ENCODE peak calls at places on chromosomes 1 and 21, in nine cellular contexts. G is sigmoid colon, B is AG09319, W is cardiac fibroblast, D is brain microvascular endothelial cell, M is esophagus squamous epithelium, E is glutamatergic neuron, J is heart right ventricle, T is cardiac muscle cell. F is an unnamed sample.

GRCh38 chr1:14553711-14554110 is 44.8 kb upstream of the KAZN start:
- DNase-seq in M (no peak), W (no peak), B (no peak), G (no peak), D (no peak), E (no peak), T (peak; percentile 62), J (no peak), F (no peak)

GRCh38 chr21:44496196-44496899 is 41.0 kb downstream of the LRRC3 start:
- DNase-seq in B (no peak), J (no peak), M (no peak), T (no peak), G (no peak), D (no peak), E (no peak), W (no peak), F (no peak)

GRCh38 chr1:21332691-21333449 is 42.6 kb upstream of the ECE1 start:
- DNase-seq in D (no peak), G (peak; percentile 76), J (peak; percentile 5), B (no peak), W (no peak), E (no peak), M (no peak), T (no peak), F (no peak)

GRCh38 chr1:208081972-208082371 is 162.2 kb downstream of the PLXNA2 start:
- DNase-seq in E (no peak), M (no peak), J (no peak), B (no peak), D (no peak), T (no peak), G (no peak), W (no peak), F (no peak)

GRCh38 chr1:58545591-58546519 is 671 bp downstream of the OMA1 start:
- DNase-seq in G (peak; percentile 95), D (peak; percentile 48), W (peak; percentile 81), M (peak; percentile 69), T (peak; percentile 88), J (peak; percentile 82), B (peak; percentile 27), E (peak; percentile 75), F (peak; percentile 60)

GRCh38 chr1:204356997-204357396 is 2.7 kb downstream of the PLEKHA6 start:
- DNase-seq in W (peak; percentile 40), T (no peak), D (no peak), M (no peak), E (no peak), G (no peak), B (no peak), J (no peak), F (no peak)

GRCh38 chr21:38267136-38267535 is 10.3 kb downstream of the KCNJ15 start:
- DNase-seq in J (no peak), D (no peak), W (peak; percentile 59), T (no peak), E (no peak), B (no peak), M (no peak), G (no peak), F (no peak)

GRCh38 chr1:182811975-182812727 is 22.6 kb downstream of the NPL start:
- DNase-seq in E (no peak), B (no peak), J (no peak), T (no peak), D (no peak), G (no peak), W (no peak), M (no peak), F (peak; percentile 19)

GRCh38 chr1:168636642-168637111 is 60.3 kb downstream of the XCL1 start:
- DNase-seq in J (peak; percentile 31), W (peak; percentile 76), D (peak; percentile 41), G (peak; percentile 79), M (no peak), E (no peak), T (peak; percentile 45), B (no peak), F (peak; percentile 67)

GRCh38 chr1:21520899-21521716 is 11.9 kb downstream of the ALPL start:
- DNase-seq in D (peak; percentile 28), M (no peak), T (no peak), W (no peak), E (no peak), G (no peak), B (no peak), J (no peak), F (no peak)

GRCh38 chr1:86942034-86942433 is 27.6 kb downstream of the HS2ST1 start:
- DNase-seq in B (no peak), M (no peak), E (no peak), J (no peak), W (no peak), D (no peak), T (no peak), G (no peak), F (no peak)
- TF ChIP-seq CTCF in B (no peak), M (no peak), E (no peak), J (no peak), W (no peak), D (no peak), T (no peak), G (no peak), F (no peak)

GRCh38 chr1:202155478-202156021 is 4.9 kb downstream of the PTPN7 start:
- DNase-seq in B (no peak), W (peak; percentile 31), T (no peak), D (peak; percentile 17), J (no peak), E (no peak), G (no peak), M (no peak), F (peak; percentile 92)

GRCh38 chr1:202156590-202156989 is 3.8 kb downstream of the PTPN7 start:
- DNase-seq in M (no peak), G (no peak), W (no peak), T (no peak), J (no peak), D (no peak), E (no peak), B (no peak), F (no peak)

GRCh38 chr1:202153284-202153683 is 7.1 kb downstream of the PTPN7 start:
- DNase-seq in W (no peak), M (no peak), B (no peak), G (no peak), T (no peak), J (no peak), D (no peak), E (no peak), F (no peak)

GRCh38 chr1:202154148-202154765 is 6.1 kb downstream of the PTPN7 start:
- DNase-seq in T (no peak), E (no peak), D (no peak), B (no peak), G (no peak), M (no peak), J (no peak), W (no peak), F (no peak)

DNA sequence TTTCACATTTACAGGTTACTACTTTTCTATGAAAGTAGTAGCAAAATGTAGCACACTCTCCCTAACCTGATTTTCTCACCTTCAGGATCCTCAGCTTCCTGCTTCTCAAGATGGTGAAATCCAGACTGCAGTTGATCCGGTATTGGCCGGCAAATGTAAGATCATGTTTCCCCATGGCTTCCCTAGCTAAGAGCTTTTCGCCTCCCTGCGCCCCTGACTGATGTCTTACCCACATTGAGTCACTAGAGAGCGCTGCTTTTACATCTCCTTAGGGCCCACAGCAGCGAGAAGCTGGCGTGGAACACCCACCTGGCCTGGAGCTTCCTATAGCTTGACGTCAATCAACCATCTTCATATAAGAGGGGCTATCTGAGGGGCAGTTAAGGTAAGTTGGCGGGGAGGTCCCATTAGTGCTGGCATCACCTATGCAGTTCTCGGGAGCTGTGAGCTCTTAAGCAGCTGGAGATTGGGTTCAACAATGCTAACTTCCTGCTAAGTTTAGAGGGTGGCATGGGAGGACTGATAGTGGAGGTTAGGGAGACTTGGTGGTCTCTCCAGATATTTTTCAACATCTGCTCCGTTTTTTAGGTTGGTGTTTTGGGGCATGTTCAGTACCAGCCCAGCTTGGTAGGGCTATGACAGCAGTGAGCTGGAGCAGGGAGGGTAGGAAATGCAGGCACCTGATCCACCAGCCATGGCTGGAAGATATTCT is 5.5 kb downstream of the PTPN7 start:
- DNase-seq in E (peak; percentile 60), W (peak; percentile 69), M (no peak), B (peak; percentile 20), D (peak; percentile 66), G (no peak), T (peak; percentile 84), J (no peak), F (peak; percentile 92)
- TF ChIP-seq CTCF in E (peak; percentile 51), W (peak; percentile 55), M (peak; percentile 19), B (peak; percentile 49), D (peak; percentile 71), G (no peak), T (peak; percentile 74), J (peak; percentile 54), F (peak; percentile 58)

DNA sequence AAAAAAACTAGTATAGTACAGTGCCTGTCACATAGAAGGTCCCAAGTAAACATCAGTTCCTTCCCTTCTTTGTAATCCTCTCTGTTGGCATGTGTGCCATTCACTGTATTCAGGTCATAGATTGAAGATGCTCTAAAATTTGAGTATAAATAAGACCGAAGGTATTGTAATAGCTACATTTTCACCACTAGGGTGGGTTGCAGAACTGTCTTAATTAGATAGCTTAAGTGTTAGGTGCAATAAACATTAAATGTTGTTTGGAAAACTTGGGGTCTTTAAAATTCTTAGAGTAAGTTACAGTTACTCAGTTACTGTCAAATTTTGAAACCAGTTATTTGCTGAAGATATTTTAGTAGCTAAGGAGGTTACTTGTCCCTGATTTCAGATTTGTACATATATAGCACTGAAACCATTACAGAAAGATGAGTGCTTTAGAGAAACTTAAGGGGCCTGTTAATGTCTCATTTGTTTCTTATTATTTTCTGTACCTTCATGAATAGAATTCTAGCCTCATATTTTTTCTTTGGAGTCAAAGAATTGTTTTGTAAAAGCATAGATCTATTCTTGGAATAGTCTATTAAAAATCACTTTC is 24.3 kb downstream of the PER3 start:
- DNase-seq in W (peak; percentile 68), M (no peak), B (peak; percentile 8), D (no peak), T (peak; percentile 70), E (no peak), G (no peak), J (no peak), F (peak; percentile 44)
- TF ChIP-seq CTCF in W (peak; percentile 48), M (peak; percentile 46), B (peak; percentile 39), D (peak; percentile 33), T (peak; percentile 61), E (peak; percentile 72), G (peak; percentile 17), J (peak; percentile 55), F (peak; percentile 60)

GRCh38 chr1:111480682-111481081 is 6.9 kb downstream of the C1orf162 start:
- DNase-seq in J (no peak), B (no peak), M (no peak), D (no peak), W (no peak), T (no peak), E (no peak), G (no peak), F (no peak)

GRCh38 chr1:111476761-111477309 is 3.1 kb downstream of the C1orf162 start:
- DNase-seq in M (no peak), D (no peak), T (no peak), W (no peak), B (no peak), G (no peak), J (no peak), E (no peak), F (no peak)

GRCh38 chr1:111484391-111484790 is 10.6 kb downstream of the C1orf162 start:
- DNase-seq in D (no peak), M (no peak), G (no peak), T (no peak), W (no peak), E (no peak), J (no peak), B (no peak), F (no peak)

GRCh38 chr1:111483166-111483565 is 9.4 kb downstream of the C1orf162 start:
- DNase-seq in W (peak; percentile 49), D (no peak), E (no peak), G (no peak), B (no peak), J (no peak), T (no peak), M (no peak), F (no peak)

GRCh38 chr1:111481387-111482221 is 7.8 kb downstream of the C1orf162 start:
- DNase-seq in D (peak; percentile 49), J (peak; percentile 86), G (peak; percentile 91), B (peak; percentile 36), W (peak; percentile 83), T (peak; percentile 82), E (peak; percentile 77), M (peak; percentile 13), F (peak; percentile 64)
- TF ChIP-seq CTCF in D (peak; percentile 86), J (peak; percentile 73), G (peak; percentile 83), B (peak; percentile 88), W (peak; percentile 80), T (peak; percentile 91), E (no peak), M (peak; percentile 66), F (peak; percentile 58)